ENCODE peak calls at places on chromosome 11, in four cellular contexts. X, G, Z and Y are unnamed samples.

GRCh38 chr11:66413167-66413566 is 7.7 kb upstream of the NPAS4 start:
- DNase-seq in X (no peak), G (no peak), Z (no peak), Y (no peak)

GRCh38 chr11:130448416-130449068 is at the start of gene ADAMTS15:
- DNase-seq in X (peak), G (peak), Z (peak), Y (peak)

GRCh38 chr11:11513438-11513837 is 108.4 kb downstream of the GALNT18 start:
- DNase-seq in X (no peak), G (no peak), Z (no peak), Y (peak)

GRCh38 chr11:94544832-94545640 is 1.3 kb downstream of the FUT4 start:
- DNase-seq in X (no peak), G (no peak), Z (peak), Y (peak)

GRCh38 chr11:106017088-106017487 is 5.0 kb downstream of the MSANTD4 start:
- DNase-seq in X (no peak), G (no peak), Z (no peak), Y (no peak)

GRCh38 chr11:5240458-5240857 is 6.2 kb upstream of the HBD start:
- DNase-seq in X (no peak), G (no peak), Z (no peak), Y (no peak)

GRCh38 chr11:19428206-19429001 is 187.7 kb upstream of the E2F8 start:
- DNase-seq in X (no peak), G (no peak), Z (no peak), Y (no peak)

GRCh38 chr11:14764899-14765527 is 121.4 kb downstream of the PDE3B start:
- DNase-seq in X (peak), G (peak), Z (no peak), Y (no peak)

GRCh38 chr11:117072517-117073218 is 25.6 kb downstream of the SIK3 start:
- DNase-seq in X (no peak), G (peak), Z (no peak), Y (peak)

GRCh38 chr11:8267831-8268529 is 4.3 kb upstream of the LMO1 start:
- DNase-seq in X (peak), G (peak), Z (no peak), Y (no peak)
- H3K4me3 ChIP-seq in X (peak), G (no peak), Z (no peak), Y (no peak)

DNA sequence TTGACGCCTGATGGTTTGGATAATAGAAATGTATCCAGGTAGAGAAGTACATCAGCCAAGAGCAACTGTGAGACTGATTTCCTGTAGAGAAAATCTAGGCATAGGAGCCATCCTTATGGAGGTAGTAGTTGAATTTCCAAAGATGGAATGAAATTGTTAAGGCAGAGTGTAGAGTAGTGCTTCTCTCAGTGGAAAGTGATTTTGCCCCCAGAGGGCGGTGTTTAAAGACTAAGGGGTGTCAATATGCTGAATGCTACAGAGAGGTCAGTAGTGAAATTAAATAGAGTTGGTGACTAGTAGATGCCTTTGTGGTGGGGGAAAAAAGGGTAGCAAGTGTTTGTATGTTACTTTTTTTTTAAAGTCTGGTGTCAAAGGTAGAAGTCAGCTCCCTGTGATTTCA is 54.5 kb downstream of the TRIM44 start:
- DNase-seq in X (no peak), G (no peak), Z (no peak), Y (no peak)
- TF ChIP-seq CTCF in X (peak), G (no peak), Z (no peak), Y (no peak)

GRCh38 chr11:128547946-128548654 is 39.3 kb downstream of the ETS1 start:
- DNase-seq in X (no peak), G (no peak), Z (no peak), Y (no peak)

GRCh38 chr11:128548655-128549255 is 38.6 kb downstream of the ETS1 start:
- DNase-seq in X (peak), G (peak), Z (peak), Y (no peak)

GRCh38 chr11:128550967-128551522 is 36.3 kb downstream of the ETS1 start:
- DNase-seq in X (no peak), G (no peak), Z (no peak), Y (no peak)

GRCh38 chr11:128550261-128550821 is 37.0 kb downstream of the ETS1 start:
- DNase-seq in X (no peak), G (no peak), Z (no peak), Y (no peak)

GRCh38 chr11:128549256-128549944 is 38.0 kb downstream of the ETS1 start:
- DNase-seq in X (no peak), G (no peak), Z (no peak), Y (no peak)
- H3K4me3 ChIP-seq in X (no peak), G (peak), Z (no peak), Y (peak)

DNA sequence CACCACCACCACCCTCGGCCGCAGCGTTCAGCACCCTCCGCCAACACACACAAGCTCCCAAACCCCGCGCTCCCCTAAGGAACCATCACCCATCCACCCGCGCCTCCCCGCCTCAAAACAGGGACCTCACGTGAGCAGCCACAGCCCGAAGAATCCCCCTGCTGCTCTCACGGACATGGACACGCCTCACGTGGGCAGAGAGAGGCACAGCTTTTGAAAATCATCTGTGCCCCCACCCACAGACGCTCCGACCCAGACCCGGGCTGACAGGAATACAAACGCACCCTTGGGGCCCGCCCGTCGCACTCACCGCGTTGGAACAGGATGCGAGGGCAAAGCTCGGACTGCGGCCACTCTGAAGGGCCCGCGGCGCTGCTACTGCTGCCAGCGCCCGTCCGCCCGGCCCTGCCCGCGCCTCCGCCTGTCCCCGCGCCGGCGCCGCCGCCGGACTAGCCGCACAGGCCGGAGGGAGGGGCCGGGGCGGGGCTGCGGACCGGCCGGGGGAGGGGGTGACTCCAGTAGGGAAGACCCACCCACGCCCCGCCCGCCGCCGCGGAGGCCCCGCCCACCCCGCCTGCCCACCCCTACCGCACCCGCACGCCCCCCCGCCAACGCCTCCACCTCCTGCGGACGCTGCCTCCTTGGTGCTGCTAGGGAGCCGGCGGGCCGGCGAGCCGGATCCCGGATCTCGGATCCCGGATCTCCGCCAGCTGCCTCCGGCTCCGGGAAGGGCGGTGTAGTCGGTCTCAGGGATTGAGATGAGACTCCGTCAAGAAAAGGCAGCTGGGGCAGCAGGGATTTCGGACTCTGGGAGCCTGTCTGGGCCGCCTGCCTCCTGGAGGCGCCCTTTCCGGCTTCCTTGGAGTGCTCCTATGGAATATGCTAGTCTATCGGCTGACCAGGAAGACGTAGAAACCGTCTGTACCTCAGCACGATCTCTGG is at the start of gene TRIM3:
- DNase-seq in X (peak), G (peak), Z (peak), Y (peak)
- TF ChIP-seq CTCF in X (peak), G (peak), Z (no peak), Y (peak)

GRCh38 chr11:30984827-30985226 is 384.7 kb downstream of the DCDC1 start:
- DNase-seq in X (no peak), G (peak), Z (no peak), Y (peak)
- H3K4me3 ChIP-seq in X (peak), G (no peak), Z (no peak), Y (no peak)